ENCODE peak calls at places on chromosomes 12 and 14, in six cellular contexts. One of them, this sample, is unnamed.

GRCh38 chr14:52801014-52801708 is 9.8 kb upstream of the GNPNAT1 start:
- DNase-seq in Panc1: no peak
- DNase-seq in A549: peak
- DNase-seq in SK-N-SH: no peak
- DNase-seq in HCT116: no peak
- DNase-seq in GM23338: no peak
- DNase-seq in this sample: no peak

GRCh38 chr12:66803972-66804371 is 125.1 kb upstream of the GRIP1 start:
- DNase-seq in Panc1: no peak
- DNase-seq in A549: no peak
- DNase-seq in SK-N-SH: no peak
- DNase-seq in HCT116: no peak
- DNase-seq in GM23338: peak
- DNase-seq in this sample: no peak

GRCh38 chr14:94115068-94115591 is 4.6 kb downstream of the IFI27 start:
- DNase-seq in Panc1: no peak
- DNase-seq in A549: no peak
- DNase-seq in SK-N-SH: peak
- DNase-seq in HCT116: no peak
- DNase-seq in GM23338: no peak
- DNase-seq in this sample: no peak

GRCh38 chr12:47549258-47549657 is 156.6 kb downstream of the RPAP3 start:
- DNase-seq in Panc1: no peak
- DNase-seq in A549: no peak
- DNase-seq in SK-N-SH: no peak
- DNase-seq in HCT116: no peak
- DNase-seq in GM23338: no peak
- DNase-seq in this sample: peak

GRCh38 chr14:40394634-40395340 is 962.6 kb upstream of the FBXO33 start:
- DNase-seq in Panc1: no peak
- DNase-seq in A549: no peak
- DNase-seq in SK-N-SH: no peak
- DNase-seq in HCT116: no peak
- DNase-seq in GM23338: no peak
- DNase-seq in this sample: no peak

GRCh38 chr14:96235426-96235825 is 20.6 kb upstream of the BDKRB1 start:
- DNase-seq in Panc1: no peak
- DNase-seq in A549: no peak
- DNase-seq in SK-N-SH: no peak
- DNase-seq in HCT116: no peak
- DNase-seq in GM23338: peak
- DNase-seq in this sample: no peak

GRCh38 chr14:104101086-104101621 is 15.7 kb downstream of the ASPG start:
- DNase-seq in Panc1: no peak
- DNase-seq in A549: no peak
- DNase-seq in SK-N-SH: no peak
- DNase-seq in HCT116: no peak
- DNase-seq in GM23338: no peak
- DNase-seq in this sample: no peak

GRCh38 chr14:77843155-77843554 is 43.2 kb downstream of the ADCK1 start:
- DNase-seq in Panc1: no peak
- DNase-seq in A549: no peak
- DNase-seq in SK-N-SH: no peak
- DNase-seq in HCT116: no peak
- DNase-seq in GM23338: no peak
- DNase-seq in this sample: no peak

GRCh38 chr12:76623929-76624328 is 64.4 kb upstream of the OSBPL8 start:
- DNase-seq in Panc1: no peak
- DNase-seq in A549: no peak
- DNase-seq in SK-N-SH: no peak
- DNase-seq in HCT116: peak
- DNase-seq in GM23338: no peak
- DNase-seq in this sample: no peak

GRCh38 chr14:91716999-91717398 is 14.9 kb downstream of the CATSPERB start:
- DNase-seq in Panc1: no peak
- DNase-seq in A549: no peak
- DNase-seq in SK-N-SH: no peak
- DNase-seq in HCT116: no peak
- DNase-seq in GM23338: no peak
- DNase-seq in this sample: no peak

GRCh38 chr14:77707355-77707723 is 484 bp downstream of the ALKBH1 start:
- DNase-seq in Panc1: peak
- DNase-seq in A549: peak
- DNase-seq in SK-N-SH: peak
- DNase-seq in HCT116: no peak
- DNase-seq in GM23338: peak
- DNase-seq in this sample: peak

GRCh38 chr14:59116984-59117415 is 71.5 kb upstream of the DAAM1 start:
- DNase-seq in Panc1: no peak
- DNase-seq in A549: no peak
- DNase-seq in SK-N-SH: no peak
- DNase-seq in HCT116: peak
- DNase-seq in GM23338: no peak
- DNase-seq in this sample: no peak

GRCh38 chr12:61291647-61292046 is 968.6 kb upstream of the USP15 start:
- DNase-seq in Panc1: no peak
- DNase-seq in A549: no peak
- DNase-seq in SK-N-SH: no peak
- DNase-seq in HCT116: no peak
- DNase-seq in GM23338: no peak
- DNase-seq in this sample: no peak

GRCh38 chr14:96757456-96757855 is 39.7 kb upstream of the VRK1 start:
- DNase-seq in Panc1: no peak
- DNase-seq in A549: no peak
- DNase-seq in SK-N-SH: no peak
- DNase-seq in HCT116: no peak
- DNase-seq in GM23338: no peak
- DNase-seq in this sample: no peak

GRCh38 chr14:59836116-59836515 is 34.5 kb downstream of the RTN1 start:
- DNase-seq in Panc1: no peak
- DNase-seq in A549: no peak
- DNase-seq in SK-N-SH: no peak
- DNase-seq in HCT116: no peak
- DNase-seq in GM23338: no peak
- DNase-seq in this sample: no peak

GRCh38 chr12:51749986-51750317 is 98.6 kb downstream of the FIGNL2 start:
- DNase-seq in Panc1: no peak
- DNase-seq in A549: no peak
- DNase-seq in SK-N-SH: no peak
- DNase-seq in HCT116: no peak
- DNase-seq in GM23338: no peak
- DNase-seq in this sample: no peak

GRCh38 chr12:51755251-51755650 is 93.3 kb downstream of the FIGNL2 start:
- DNase-seq in Panc1: no peak
- DNase-seq in A549: no peak
- DNase-seq in SK-N-SH: no peak
- DNase-seq in HCT116: no peak
- DNase-seq in GM23338: no peak
- DNase-seq in this sample: no peak

GRCh38 chr12:51753980-51754675 is 94.4 kb downstream of the FIGNL2 start:
- DNase-seq in Panc1: no peak
- DNase-seq in A549: no peak
- DNase-seq in SK-N-SH: no peak
- DNase-seq in HCT116: no peak
- DNase-seq in GM23338: no peak
- DNase-seq in this sample: no peak

GRCh38 chr12:51751657-51752056 is 96.9 kb downstream of the FIGNL2 start:
- DNase-seq in Panc1: no peak
- DNase-seq in A549: no peak
- DNase-seq in SK-N-SH: no peak
- DNase-seq in HCT116: no peak
- DNase-seq in GM23338: no peak
- DNase-seq in this sample: no peak

DNA sequence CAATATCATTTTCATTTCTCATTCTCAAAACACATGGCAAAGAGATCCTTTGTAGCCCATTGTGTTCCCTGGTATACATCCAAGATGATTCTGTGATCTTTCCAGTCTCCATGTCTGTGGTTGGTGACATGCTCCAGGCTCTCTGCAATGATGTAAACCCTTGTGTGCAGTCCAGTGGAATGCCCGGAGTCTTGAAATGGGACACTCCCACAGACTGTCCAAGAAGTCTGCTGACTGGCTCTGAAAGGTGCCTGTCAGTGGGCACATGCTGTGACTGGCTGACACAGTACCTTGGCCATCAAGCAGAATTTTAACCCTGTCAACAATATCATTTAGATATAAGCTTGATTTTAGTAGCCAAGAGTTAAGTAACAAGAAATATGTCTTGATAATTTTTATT is 96.0 kb downstream of the FIGNL2 start:
- DNase-seq in Panc1: no peak
- DNase-seq in A549: peak
- DNase-seq in SK-N-SH: no peak
- DNase-seq in HCT116: no peak
- DNase-seq in GM23338: no peak
- DNase-seq in this sample: peak
- TF ChIP-seq REST in Panc1: no peak
- TF ChIP-seq REST in A549: no peak
- TF ChIP-seq REST in SK-N-SH: no peak
- TF ChIP-seq REST in HCT116: no peak
- TF ChIP-seq REST in GM23338: no peak
- TF ChIP-seq REST in this sample: no peak

DNA sequence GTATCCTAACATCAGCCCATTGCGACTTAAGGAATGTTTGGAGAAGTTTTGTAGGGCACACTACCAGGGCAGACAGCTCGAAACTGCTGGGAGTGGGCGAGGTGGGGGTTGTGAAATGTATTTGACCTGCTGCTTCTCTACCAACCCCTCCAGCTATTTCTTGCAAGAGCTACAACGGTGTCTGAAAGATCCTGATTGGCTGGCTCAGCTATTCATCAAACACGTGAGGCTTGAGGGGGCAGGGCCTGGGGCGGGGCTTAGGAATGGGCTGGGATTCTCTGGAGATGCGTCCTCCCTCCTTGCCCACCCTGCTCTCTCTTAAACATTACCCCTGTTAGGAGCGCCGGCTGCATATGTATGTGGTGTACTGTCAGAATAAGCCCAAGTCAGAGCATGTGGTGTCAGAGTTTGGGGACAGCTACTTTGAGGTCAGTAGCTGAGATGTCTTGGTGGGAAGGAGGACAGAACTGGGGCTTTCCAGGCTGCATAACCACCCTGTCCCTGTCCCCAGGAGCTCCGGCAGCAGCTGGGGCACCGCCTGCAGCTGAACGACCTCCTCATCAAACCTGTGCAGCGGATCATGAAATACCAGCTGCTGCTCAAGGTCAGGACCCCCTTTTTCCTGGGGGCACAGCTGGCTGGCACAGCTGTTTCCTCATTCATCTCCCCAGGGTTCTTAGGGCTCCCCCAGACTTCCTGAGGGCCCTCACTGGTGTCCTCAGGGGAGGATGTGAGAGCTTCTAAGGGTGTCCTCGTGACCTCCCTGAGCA is 3.1 kb downstream of the ARHGEF25 start:
- DNase-seq in Panc1: no peak
- DNase-seq in A549: peak
- DNase-seq in SK-N-SH: peak
- DNase-seq in HCT116: peak
- DNase-seq in GM23338: peak
- DNase-seq in this sample: peak
- TF ChIP-seq REST in Panc1: no peak
- TF ChIP-seq REST in A549: no peak
- TF ChIP-seq REST in SK-N-SH: no peak
- TF ChIP-seq REST in HCT116: no peak
- TF ChIP-seq REST in GM23338: no peak
- TF ChIP-seq REST in this sample: no peak

DNA sequence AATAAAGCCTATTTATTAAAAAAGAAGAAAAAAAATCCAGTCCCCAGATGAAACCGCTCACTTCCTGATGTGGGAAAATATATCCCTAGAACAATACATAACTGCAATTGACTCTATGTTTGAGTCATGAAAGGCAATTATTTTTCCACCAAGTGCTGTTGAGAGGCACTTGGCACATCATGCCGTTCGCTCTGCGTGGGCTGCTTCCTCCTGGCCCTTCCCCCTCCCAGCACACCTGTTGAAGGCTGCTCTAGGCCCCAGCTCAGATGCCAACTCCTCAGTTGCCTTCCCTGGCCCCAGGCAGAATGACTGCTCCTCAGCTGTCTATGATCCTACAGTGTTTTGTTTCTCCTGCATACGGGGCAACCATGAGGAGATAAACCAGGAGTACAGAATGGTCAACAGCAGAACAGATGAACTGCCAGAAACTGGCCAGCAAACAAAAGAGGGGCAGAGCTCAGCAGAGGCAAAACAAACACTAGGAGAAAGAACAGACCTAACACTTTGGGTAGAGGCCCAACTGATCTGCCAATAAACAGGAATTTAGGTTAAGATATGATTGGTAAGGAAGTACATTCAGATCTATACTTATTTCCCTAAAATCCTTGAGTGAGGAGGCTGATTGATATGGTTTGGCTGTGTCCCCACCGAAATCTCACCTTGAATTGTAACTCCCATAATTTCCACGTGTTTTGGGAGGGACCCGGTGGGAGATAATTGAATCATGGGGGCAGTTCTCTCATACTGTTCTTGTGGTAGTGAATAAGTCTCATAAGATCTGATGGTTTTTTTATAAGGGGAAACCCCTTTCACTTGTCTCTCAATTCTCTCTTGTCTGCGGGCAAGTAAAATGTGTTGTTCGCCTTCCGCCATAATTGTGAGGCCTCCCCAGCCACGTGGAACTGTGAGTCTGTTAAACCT is 58.7 kb downstream of the SLC38A1 start:
- DNase-seq in Panc1: no peak
- DNase-seq in A549: no peak
- DNase-seq in SK-N-SH: no peak
- DNase-seq in HCT116: no peak
- DNase-seq in GM23338: peak
- DNase-seq in this sample: no peak
- TF ChIP-seq REST in Panc1: no peak
- TF ChIP-seq REST in A549: no peak
- TF ChIP-seq REST in SK-N-SH: no peak
- TF ChIP-seq REST in HCT116: no peak
- TF ChIP-seq REST in GM23338: no peak
- TF ChIP-seq REST in this sample: no peak

DNA sequence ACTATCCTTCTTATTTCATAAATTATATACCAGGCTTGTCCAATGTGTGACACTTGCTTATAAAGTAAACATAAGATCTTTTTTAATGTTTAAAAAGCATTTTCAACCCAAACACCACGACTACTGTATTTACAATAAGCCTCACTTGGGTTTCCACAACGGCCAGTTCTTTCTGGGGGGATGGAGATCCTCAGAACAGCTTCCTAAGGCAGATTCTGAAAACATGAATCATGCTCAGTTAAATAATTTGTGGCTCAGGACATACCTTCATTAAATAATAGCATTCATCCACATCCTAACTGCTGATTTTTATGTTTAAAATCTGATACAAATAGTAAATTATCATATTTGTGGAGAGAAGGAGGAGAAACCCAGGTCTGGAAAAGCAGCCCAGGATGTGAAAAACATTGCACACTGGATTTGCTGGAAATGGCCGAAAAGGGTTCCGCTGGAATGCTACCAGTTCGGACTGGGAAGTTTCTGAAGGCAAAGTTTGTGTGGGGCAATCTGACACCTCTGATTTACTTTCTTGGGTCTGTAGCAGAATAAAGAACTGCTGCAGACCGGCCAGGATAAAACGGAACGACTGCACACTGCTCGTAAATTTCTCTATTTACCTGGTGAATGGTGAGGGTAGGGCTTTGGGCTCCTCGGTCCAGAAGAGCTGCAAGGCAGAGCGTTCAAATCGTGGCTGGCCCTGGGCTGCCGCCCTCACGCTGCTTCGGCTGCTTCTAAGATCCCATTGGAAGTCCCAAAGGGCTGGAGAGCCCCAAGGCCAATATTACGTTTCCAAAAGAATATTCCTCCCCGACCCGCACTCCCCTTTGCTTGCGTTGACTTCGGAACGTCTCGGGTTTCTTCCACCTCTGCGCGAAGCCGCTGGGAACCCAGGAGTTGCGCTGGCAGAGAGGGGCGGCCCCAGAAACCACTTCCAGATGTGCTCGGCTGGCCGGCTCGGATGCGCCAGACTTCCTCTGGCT is at the start of gene GLT8D2:
- DNase-seq in Panc1: no peak
- DNase-seq in A549: no peak
- DNase-seq in SK-N-SH: peak
- DNase-seq in HCT116: no peak
- DNase-seq in GM23338: peak
- DNase-seq in this sample: no peak
- TF ChIP-seq REST in Panc1: no peak
- TF ChIP-seq REST in A549: no peak
- TF ChIP-seq REST in SK-N-SH: no peak
- TF ChIP-seq REST in HCT116: no peak
- TF ChIP-seq REST in GM23338: no peak
- TF ChIP-seq REST in this sample: no peak